ENCODE peak calls at places on chromosomes 3 and 15, in five cellular contexts. E is neural progenitor cell, I is NCI-H345, Y is mesothelial cell of epicardium, P is amygdala. A is an unnamed sample.

GRCh38 chr3:159669024-159669476 is 319.6 kb upstream of the IL12A start:
- DNase-seq in Y (no peak), P (no peak), I (no peak), E (no peak), A (no peak)

GRCh38 chr3:3170998-3171397 is 8.5 kb downstream of the CRBN start:
- DNase-seq in P (no peak), E (peak), Y (no peak), I (no peak), A (no peak)

GRCh38 chr3:22996926-22997600 is 206.1 kb upstream of the UBE2E2 start:
- DNase-seq in Y (no peak), I (no peak), P (no peak), E (peak), A (no peak)

GRCh38 chr3:134060561-134061385 is 31.0 kb upstream of the SLCO2A1 start:
- DNase-seq in E (no peak), P (no peak), I (no peak), Y (peak), A (no peak)

GRCh38 chr3:38519000-38519399 is 22.9 kb downstream of the EXOG start:
- DNase-seq in E (no peak), P (no peak), Y (no peak), I (no peak), A (no peak)

GRCh38 chr15:44298878-44299277 is 10.4 kb downstream of the GOLM2 start:
- DNase-seq in P (no peak), E (peak), I (no peak), Y (no peak), A (peak)

GRCh38 chr3:28322464-28322863 is 26.1 kb upstream of the ZCWPW2 start:
- DNase-seq in P (no peak), Y (no peak), I (no peak), E (no peak), A (no peak)

GRCh38 chr3:65604863-65605526 is 433.7 kb downstream of the MAGI1 start:
- DNase-seq in E (no peak), I (no peak), P (no peak), Y (no peak), A (no peak)

GRCh38 chr3:141650783-141651182 is 87.3 kb upstream of the RNF7 start:
- DNase-seq in I (no peak), P (no peak), Y (no peak), E (no peak), A (no peak)

GRCh38 chr15:70490148-70490837 is 273.1 kb downstream of the UACA start:
- DNase-seq in Y (no peak), P (no peak), E (no peak), I (no peak), A (no peak)

GRCh38 chr3:4581905-4582611 is 88.9 kb downstream of the ITPR1 start:
- DNase-seq in P (no peak), Y (no peak), E (no peak), I (no peak), A (no peak)

GRCh38 chr15:38460543-38460942 is 6.6 kb downstream of the FAM98B start:
- DNase-seq in E (no peak), P (no peak), I (no peak), Y (no peak), A (no peak)

GRCh38 chr3:195021674-195022073 is 249.3 kb downstream of the XXYLT1 start:
- DNase-seq in Y (no peak), E (no peak), P (no peak), I (no peak), A (no peak)

GRCh38 chr3:75192065-75192658 is 472.0 kb upstream of the FRG2C start:
- DNase-seq in P (no peak), I (peak), E (peak), Y (peak), A (peak)

GRCh38 chr3:9014189-9014588 is 50.9 kb upstream of the RAD18 start:
- DNase-seq in E (no peak), P (no peak), Y (no peak), I (no peak), A (no peak)